ENCODE peak calls at places on chromosomes 12 and 14, in eight cellular contexts. W is left kidney; F is AG08396; M is stimulated activated CD4-positive, alpha-beta T cell treated with anti-CD3 and anti-CD28 coated beads, Interleukin-1b, Interleukin-23, amount 100 ng/mL, for 24 hours; N is left colon; G is AG04450; V is activated CD4-positive, alpha-beta T cell treated with anti-CD3 and anti-CD28 coated beads for 4 hours; I is bronchial epithelial cell. Q is an unnamed sample.

GRCh38 chr12:13562915-13563742 is 366.6 kb downstream of the EMP1 start:
- DNase-seq in W (no peak), F (no peak), M (no peak), N (no peak), G (no peak), V (no peak), I (no peak), Q (peak)

GRCh38 chr12:119202544-119202943 is 23.8 kb downstream of the HSPB8 start:
- DNase-seq in W (no peak), F (no peak), M (no peak), N (no peak), G (no peak), V (no peak), I (no peak), Q (no peak)

GRCh38 chr14:49940805-49941421 is 48.0 kb downstream of the ARF6 start:
- DNase-seq in W (no peak), F (no peak), M (no peak), N (no peak), G (no peak), V (peak), I (peak), Q (no peak)

GRCh38 chr14:75119056-75119455 is 7.8 kb downstream of the NEK9 start:
- DNase-seq in W (no peak), F (no peak), M (no peak), N (no peak), G (no peak), V (no peak), I (peak), Q (no peak)

GRCh38 chr12:89943461-89943860 is 234.8 kb upstream of the ATP2B1 start:
- DNase-seq in W (no peak), F (no peak), M (no peak), N (no peak), G (no peak), V (no peak), I (no peak), Q (no peak)

GRCh38 chr14:41016213-41016612 is 590.5 kb upstream of the LRFN5 start:
- DNase-seq in W (peak), F (no peak), M (no peak), N (no peak), G (no peak), V (no peak), I (no peak), Q (no peak)

GRCh38 chr12:52949413-52950331 is 754 bp downstream of the KRT18 start:
- DNase-seq in W (peak), F (peak), M (no peak), N (peak), G (peak), V (no peak), I (peak), Q (peak)

GRCh38 chr12:51128905-51129304 is 44.0 kb downstream of the TFCP2 start:
- DNase-seq in W (peak), F (no peak), M (no peak), N (no peak), G (no peak), V (no peak), I (no peak), Q (no peak)

GRCh38 chr14:54591461-54592245 is 24.7 kb downstream of the SAMD4A start:
- DNase-seq in W (no peak), F (no peak), M (no peak), N (no peak), G (no peak), V (no peak), I (peak), Q (no peak)

GRCh38 chr12:82721726-82722125 is 35.0 kb downstream of the TMTC2 start:
- DNase-seq in W (no peak), F (no peak), M (no peak), N (no peak), G (no peak), V (no peak), I (no peak), Q (no peak)

GRCh38 chr14:90549794-90550591 is 153.2 kb downstream of the CALM1 start:
- DNase-seq in W (no peak), F (no peak), M (no peak), N (no peak), G (no peak), V (no peak), I (no peak), Q (peak)

GRCh38 chr12:12720052-12720451 is 2.9 kb downstream of the CDKN1B start:
- DNase-seq in W (no peak), F (no peak), M (no peak), N (no peak), G (no peak), V (no peak), I (peak), Q (no peak)

GRCh38 chr12:69161835-69162234 is 77.5 kb upstream of the CPSF6 start:
- DNase-seq in W (peak), F (no peak), M (peak), N (no peak), G (no peak), V (peak), I (no peak), Q (no peak)

GRCh38 chr14:88225721-88226120 is 97.3 kb downstream of the KCNK10 start:
- DNase-seq in W (peak), F (no peak), M (no peak), N (no peak), G (no peak), V (no peak), I (no peak), Q (no peak)

GRCh38 chr12:132309162-132310086 is 20.0 kb downstream of the GALNT9 start:
- DNase-seq in W (peak), F (no peak), M (no peak), N (no peak), G (no peak), V (no peak), I (no peak), Q (no peak)

GRCh38 chr12:66144796-66145754 is 14.5 kb upstream of the LLPH start:
- DNase-seq in W (peak), F (peak), M (no peak), N (peak), G (no peak), V (no peak), I (peak), Q (peak)

GRCh38 chr14:63088865-63089264 is 43.6 kb upstream of the KCNH5 start:
- DNase-seq in W (no peak), F (no peak), M (no peak), N (no peak), G (no peak), V (no peak), I (no peak), Q (no peak)

GRCh38 chr12:124314207-124314606 is 19.3 kb downstream of the RFLNA start:
- DNase-seq in W (no peak), F (no peak), M (no peak), N (no peak), G (no peak), V (no peak), I (no peak), Q (no peak)

GRCh38 chr14:102277874-102278630 is 26.9 kb downstream of the MOK start:
- DNase-seq in W (no peak), F (no peak), M (no peak), N (no peak), G (no peak), V (no peak), I (no peak), Q (no peak)

GRCh38 chr14:58607571-58608317 is 30.0 kb upstream of the DACT1 start:
- DNase-seq in W (no peak), F (peak), M (no peak), N (no peak), G (peak), V (no peak), I (peak), Q (no peak)

GRCh38 chr12:118850244-118850825 is 131.0 kb upstream of the SRRM4 start:
- DNase-seq in W (peak), F (no peak), M (no peak), N (peak), G (no peak), V (no peak), I (peak), Q (no peak)